ENCODE peak calls at places on chromosome 12, in five cellular contexts. X, J, Y, L and N are unnamed samples.
A peak's percentile ranks its signal among the peaks of the same experiment; 100 is the strongest.

GRCh38 chr12:123050331-123050809 is 69.9 kb downstream of the ARL6IP4 start:
- DNase-seq in X (no peak), J (no peak), Y (no peak), L (no peak), N (no peak)

GRCh38 chr12:14915736-14916135 is 22.6 kb downstream of the ERP27 start:
- DNase-seq in X (no peak), J (no peak), Y (no peak), L (no peak), N (no peak)

GRCh38 chr12:46677749-46678148 is 148.0 kb downstream of the SLC38A4 start:
- DNase-seq in X (no peak), J (peak; percentile 56), Y (peak; percentile 40), L (peak; percentile 9), N (no peak)

GRCh38 chr12:13000616-13000934 is 510 bp upstream of the HEBP1 start:
- DNase-seq in X (no peak), J (peak; percentile 64), Y (no peak), L (peak; percentile 74), N (no peak)

GRCh38 chr12:69896653-69897381 is 71.8 kb downstream of the MYRFL start:
- DNase-seq in X (no peak), J (peak; percentile 79), Y (no peak), L (no peak), N (no peak)

GRCh38 chr12:52423035-52423434 is 11.1 kb downstream of the KRT75 start:
- DNase-seq in X (no peak), J (no peak), Y (no peak), L (no peak), N (no peak)

GRCh38 chr12:94180558-94181296 is 32.4 kb downstream of the PLXNC1 start:
- DNase-seq in X (no peak), J (no peak), Y (no peak), L (no peak), N (no peak)

GRCh38 chr12:76558684-76559276 is 791 bp downstream of the OSBPL8 start:
- DNase-seq in X (peak; percentile 77), J (peak; percentile 60), Y (peak; percentile 61), L (peak; percentile 51), N (peak; percentile 71)

GRCh38 chr12:77190022-77190421 is 124.7 kb upstream of the E2F7 start:
- DNase-seq in X (no peak), J (no peak), Y (no peak), L (no peak), N (no peak)

GRCh38 chr12:26749781-26750180 is 83.2 kb downstream of the ITPR2 start:
- DNase-seq in X (peak; percentile 53), J (no peak), Y (no peak), L (no peak), N (no peak)

GRCh38 chr12:28961948-28962384 is 187.1 kb upstream of the FAR2 start:
- DNase-seq in X (peak; percentile 31), J (no peak), Y (no peak), L (no peak), N (no peak)

GRCh38 chr12:66367015-66367667 is 64.8 kb downstream of the HELB start:
- DNase-seq in X (no peak), J (no peak), Y (no peak), L (no peak), N (no peak)

GRCh38 chr12:43309845-43310405 is 242.1 kb downstream of the ADAMTS20 start:
- DNase-seq in X (peak; percentile 16), J (no peak), Y (no peak), L (no peak), N (no peak)

GRCh38 chr12:49086116-49086515 is 8.5 kb downstream of the DHH start:
- DNase-seq in X (no peak), J (no peak), Y (no peak), L (no peak), N (no peak)

GRCh38 chr12:122722347-122722746 is 5.7 kb upstream of the HCAR3 start:
- DNase-seq in X (no peak), J (no peak), Y (no peak), L (no peak), N (no peak)

GRCh38 chr12:57128519-57129247 is 400 bp downstream of the LRP1 start:
- DNase-seq in X (no peak), J (peak; percentile 71), Y (no peak), L (peak; percentile 66), N (no peak)

GRCh38 chr12:57133013-57133569 is 4.8 kb downstream of the LRP1 start:
- DNase-seq in X (no peak), J (peak; percentile 52), Y (no peak), L (no peak), N (no peak)

GRCh38 chr12:57131896-57132744 is 3.8 kb downstream of the LRP1 start:
- DNase-seq in X (no peak), J (peak; percentile 30), Y (no peak), L (peak; percentile 55), N (no peak)

GRCh38 chr12:57129311-57130288 is 1.3 kb downstream of the LRP1 start:
- DNase-seq in X (no peak), J (peak; percentile 64), Y (no peak), L (peak; percentile 66), N (no peak)

GRCh38 chr12:57130941-57131340 is 2.7 kb downstream of the LRP1 start:
- DNase-seq in X (no peak), J (no peak), Y (peak; percentile 43), L (no peak), N (no peak)
- H3K4me1 ChIP-seq in X (peaks cover 9% of the 10 kb centered on the region), J (peaks cover 71% of the 10 kb centered on the region), Y (peaks cover 65% of the 10 kb centered on the region), L (peaks cover 64% of the 10 kb centered on the region), N (peaks cover 3% of the 10 kb centered on the region)

DNA sequence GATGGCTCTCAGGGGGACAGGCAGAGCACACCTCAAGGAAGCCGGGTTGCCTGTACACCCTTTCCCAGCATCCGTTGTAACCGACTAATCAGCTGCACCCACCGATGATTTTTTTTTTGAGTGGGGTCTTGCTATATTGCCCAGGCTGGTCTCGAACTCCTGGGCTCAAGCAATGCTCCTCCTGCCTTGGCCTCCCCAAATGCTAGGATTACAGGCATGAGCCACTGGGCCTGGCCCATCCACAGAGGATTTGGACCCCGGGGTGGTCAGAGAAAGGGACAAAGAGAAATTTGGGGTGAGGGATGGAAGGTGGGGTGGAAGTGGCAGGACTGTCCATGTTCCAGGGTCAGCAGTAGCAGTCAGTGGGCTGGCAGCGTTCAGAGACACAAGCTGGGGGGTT is 43.3 kb upstream of the PPP1CC start:
- DNase-seq in X (no peak), J (no peak), Y (no peak), L (no peak), N (no peak)
- H3K9me2 ChIP-seq in X (no peaks in the 10 kb centered on the region), J (no peaks in the 10 kb centered on the region), Y (no peaks in the 10 kb centered on the region), L (no peaks in the 10 kb centered on the region), N (no peaks in the 10 kb centered on the region)

DNA sequence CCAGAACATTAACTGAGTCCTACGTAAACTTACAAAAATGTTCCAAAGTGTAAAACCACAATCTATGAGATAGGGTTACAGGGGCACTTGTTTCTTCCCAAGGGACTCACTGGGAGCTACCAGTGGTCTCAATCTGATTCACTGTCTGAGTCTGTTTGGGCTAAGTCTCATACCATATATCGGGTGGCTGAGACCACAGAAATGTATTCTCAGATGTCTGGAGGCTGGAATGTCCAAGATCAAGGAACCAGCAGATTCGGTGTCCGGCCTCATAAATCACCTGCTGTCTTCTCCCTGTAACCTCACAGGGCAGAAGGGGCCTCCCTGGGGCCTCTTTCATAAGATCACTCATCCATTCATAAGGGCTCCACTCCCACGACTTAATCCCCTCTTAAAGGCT is 616.3 kb upstream of the TMEM132C start:
- DNase-seq in X (no peak), J (no peak), Y (no peak), L (no peak), N (no peak)
- H3K4me2 ChIP-seq in X (no peak overlapping the region), J (no peak overlapping the region), Y (no peak overlapping the region), L (no peak overlapping the region), N (no peak overlapping the region)

DNA sequence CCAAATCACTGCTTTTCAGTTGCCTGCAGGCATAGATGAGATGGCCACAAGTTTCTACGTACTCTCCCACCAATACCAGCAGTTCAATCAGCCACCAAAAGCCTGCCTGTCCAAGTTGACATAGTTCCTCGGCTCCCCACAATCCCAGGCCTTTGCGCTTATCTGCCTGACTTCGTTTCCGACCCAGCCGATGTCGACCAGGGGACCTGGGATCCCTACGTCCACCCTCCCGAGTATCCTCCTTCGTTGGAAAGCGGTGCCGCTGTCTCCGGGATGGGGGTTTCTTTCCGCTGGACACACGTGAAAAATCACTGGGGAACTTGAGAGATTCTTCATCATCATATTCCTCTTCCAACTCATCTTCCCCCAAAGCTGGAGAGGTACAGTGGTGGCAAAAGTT is 1.6 kb downstream of the DNAJC14 start:
- DNase-seq in X (no peak), J (no peak), Y (no peak), L (no peak), N (no peak)
- H3K4me1 ChIP-seq in X (peaks cover 18% of the 10 kb centered on the region), J (peaks cover 29% of the 10 kb centered on the region), Y (peaks cover 21% of the 10 kb centered on the region), L (peaks cover 41% of the 10 kb centered on the region), N (peaks cover 48% of the 10 kb centered on the region)

GRCh38 chr12:128069359-128069997 is 197.5 kb upstream of the TMEM132C start:
- DNase-seq in X (peak; percentile 39), J (peak; percentile 60), Y (peak; percentile 77), L (peak; percentile 46), N (peak; percentile 60)

GRCh38 chr12:128073937-128074336 is 193.0 kb upstream of the TMEM132C start:
- DNase-seq in X (no peak), J (no peak), Y (no peak), L (no peak), N (no peak)

GRCh38 chr12:128068211-128068610 is 198.8 kb upstream of the TMEM132C start:
- DNase-seq in X (no peak), J (no peak), Y (no peak), L (no peak), N (no peak)
- H3K9me2 ChIP-seq in X (no peaks in the 10 kb centered on the region), J (no peaks in the 10 kb centered on the region), Y (no peaks in the 10 kb centered on the region), L (no peaks in the 10 kb centered on the region), N (no peaks in the 10 kb centered on the region)